ENCODE peak calls at places on chromosomes 2 and 18, in five cellular contexts. Z is stimulated activated CD4-positive, alpha-beta T cell treated with anti-CD3 and anti-CD28 coated beads, Interleukin-2, amount 100 ng/mL, for 24 hours; J is WTC11; E is T-helper 2 cell; S is activated naive CD8-positive, alpha-beta T cell treated with anti-CD3 and anti-CD28 coated beads, Interleukin-2, amount 50 U/mL, for 24 hours. T is an unnamed sample.

GRCh38 chr2:3377279-3377611 is 373 bp downstream of the EIPR1 start:
- DNase-seq in S (no peak), E (no peak), J (no peak), Z (peak), T (no peak)

GRCh38 chr2:159003555-159003954 is 35.1 kb downstream of the TANC1 start:
- DNase-seq in S (no peak), Z (no peak), J (no peak), E (no peak), T (no peak)

GRCh38 chr2:177535968-177536514 is 143.5 kb downstream of the AGPS start:
- DNase-seq in J (no peak), Z (no peak), E (no peak), S (no peak), T (no peak)

GRCh38 chr2:23107341-23107941 is 277.5 kb upstream of the KLHL29 start:
- DNase-seq in Z (no peak), S (no peak), J (no peak), E (no peak), T (no peak)

GRCh38 chr2:217393585-217394032 is 533.7 kb upstream of the TNP1 start:
- DNase-seq in Z (no peak), J (no peak), S (no peak), E (no peak), T (no peak)

GRCh38 chr2:200302940-200303727 is 3.4 kb upstream of the SPATS2L start:
- DNase-seq in E (no peak), S (no peak), Z (no peak), J (no peak), T (no peak)

GRCh38 chr18:79915161-79916127 is 36.0 kb downstream of the SLC66A2 start:
- DNase-seq in E (no peak), J (no peak), Z (peak), S (no peak), T (no peak)

GRCh38 chr2:62467475-62468321 is 38.3 kb downstream of the TMEM17 start:
- DNase-seq in S (no peak), J (no peak), Z (no peak), E (no peak), T (no peak)

GRCh38 chr2:27147935-27148334 is 869 bp upstream of the TCF23 start:
- DNase-seq in Z (no peak), S (no peak), E (no peak), J (no peak), T (no peak)

GRCh38 chr18:35458677-35459441 is 38.9 kb downstream of the INO80C start:
- DNase-seq in Z (no peak), J (no peak), E (no peak), S (no peak), T (peak)

GRCh38 chr2:79191816-79192215 is 32.3 kb upstream of the REG3A start:
- DNase-seq in E (no peak), Z (no peak), J (no peak), S (no peak), T (no peak)

GRCh38 chr2:224882291-224883171 is 159.7 kb downstream of the DOCK10 start:
- DNase-seq in J (no peak), Z (no peak), E (no peak), S (no peak), T (no peak)

GRCh38 chr2:237546040-237546875 is 20.1 kb upstream of the PRLH start:
- DNase-seq in Z (no peak), S (no peak), J (no peak), E (no peak), T (no peak)

GRCh38 chr2:39027427-39027826 is 93.4 kb downstream of the SOS1 start:
- DNase-seq in S (no peak), E (no peak), J (no peak), Z (no peak), T (no peak)

GRCh38 chr2:201883559-201883958 is 77.2 kb downstream of the CDK15 start:
- DNase-seq in J (no peak), Z (no peak), S (no peak), E (no peak), T (no peak)

GRCh38 chr2:121977326-121977725 is 221.9 kb downstream of the TSN start:
- DNase-seq in Z (no peak), E (no peak), J (no peak), S (no peak), T (no peak)

GRCh38 chr2:129757915-129758421 is 221.5 kb upstream of the RAB6C start:
- DNase-seq in E (no peak), J (peak), Z (no peak), S (no peak), T (no peak)

GRCh38 chr2:200230716-200231115 is 75.8 kb upstream of the SPATS2L start:
- DNase-seq in Z (no peak), J (no peak), S (no peak), E (no peak), T (no peak)

GRCh38 chr2:175181104-175181876 is at the start of gene ATP5MC3:
- DNase-seq in J (peak), S (peak), E (peak), Z (peak), T (peak)

GRCh38 chr2:163348843-163349395 is 386.9 kb downstream of the FIGN start:
- DNase-seq in J (no peak), Z (no peak), S (no peak), E (no peak), T (peak)

GRCh38 chr18:74314759-74315463 is 728 bp upstream of the C18orf63 start:
- DNase-seq in E (no peak), J (no peak), S (no peak), Z (no peak), T (no peak)

GRCh38 chr2:51510298-51510697 is 478.4 kb upstream of the NRXN1 start:
- DNase-seq in J (no peak), Z (no peak), S (no peak), E (no peak), T (no peak)

GRCh38 chr2:20877944-20878343 is 55.0 kb upstream of the LDAH start:
- DNase-seq in E (no peak), Z (no peak), J (no peak), S (no peak), T (no peak)

GRCh38 chr2:106996136-106996769 is 110.3 kb upstream of the ST6GAL2 start:
- DNase-seq in J (no peak), E (no peak), S (no peak), Z (no peak), T (no peak)

GRCh38 chr2:15704086-15704787 is 112.6 kb downstream of the DDX1 start:
- DNase-seq in J (no peak), S (no peak), E (no peak), Z (no peak), T (no peak)

GRCh38 chr2:97868986-97869721 is 126.6 kb downstream of the TMEM131 start:
- DNase-seq in E (no peak), S (no peak), J (no peak), Z (no peak), T (no peak)

GRCh38 chr18:48724939-48725338 is 186.1 kb downstream of the CTIF start:
- DNase-seq in Z (no peak), S (no peak), J (no peak), E (no peak), T (no peak)

GRCh38 chr2:106990307-106990706 is 104.3 kb upstream of the ST6GAL2 start:
- DNase-seq in J (no peak), S (no peak), Z (no peak), E (no peak), T (no peak)

GRCh38 chr2:237692601-237693079 is 65.3 kb downstream of the LRRFIP1 start:
- DNase-seq in J (no peak), E (no peak), Z (peak), S (peak), T (no peak)